ENCODE peak calls at places on chromosomes 3 and 15, in six cellular contexts. V is astrocyte of the spinal cord, F is GM12865, R is hepatocyte, N is PC-3, D is BE2C. H is an unnamed sample.

GRCh38 chr3:171712168-171712938 is 97.9 kb downstream of the PLD1 start:
- DNase-seq in F (no peak), D (no peak), V (peak), N (no peak), R (no peak), H (no peak)

GRCh38 chr15:73894133-73894814 is 20.9 kb downstream of the TBC1D21 start:
- DNase-seq in F (no peak), R (no peak), N (no peak), V (no peak), D (no peak), H (no peak)

GRCh38 chr3:193782280-193782654 is 189.3 kb downstream of the OPA1 start:
- DNase-seq in V (peak), D (no peak), R (peak), F (no peak), N (peak), H (no peak)

GRCh38 chr15:73394782-73395181 is 26.0 kb upstream of the HCN4 start:
- DNase-seq in F (no peak), N (no peak), V (no peak), R (no peak), D (peak), H (no peak)

GRCh38 chr3:51982352-51982837 is 940 bp upstream of the ACY1 start:
- DNase-seq in R (peak), D (peak), V (no peak), N (peak), F (peak), H (no peak)

GRCh38 chr3:50550079-50550736 is 17.3 kb downstream of the C3orf18 start:
- DNase-seq in D (peak), R (peak), V (peak), N (peak), F (peak), H (no peak)

GRCh38 chr3:108863799-108864135 is 41.2 kb downstream of the TRAT1 start:
- DNase-seq in D (no peak), V (no peak), F (no peak), R (no peak), N (no peak), H (no peak)

GRCh38 chr15:38461089-38461833 is 7.3 kb downstream of the FAM98B start:
- DNase-seq in N (peak), R (no peak), F (peak), V (peak), D (no peak), H (no peak)

GRCh38 chr15:79129235-79129634 is 38.7 kb upstream of the RASGRF1 start:
- DNase-seq in F (no peak), N (no peak), V (no peak), D (no peak), R (no peak), H (no peak)

GRCh38 chr3:100100454-100100853 is 13.8 kb downstream of the FILIP1L start:
- DNase-seq in V (peak), F (no peak), D (no peak), R (no peak), N (no peak), H (peak)

GRCh38 chr3:169939751-169940150 is 26.9 kb upstream of the SEC62 start:
- DNase-seq in D (no peak), R (no peak), N (no peak), F (peak), V (no peak), H (no peak)
- TF ChIP-seq CTCF in D (no peak), R (no peak), N (no peak), F (no peak), V (no peak), H (no peak)

DNA sequence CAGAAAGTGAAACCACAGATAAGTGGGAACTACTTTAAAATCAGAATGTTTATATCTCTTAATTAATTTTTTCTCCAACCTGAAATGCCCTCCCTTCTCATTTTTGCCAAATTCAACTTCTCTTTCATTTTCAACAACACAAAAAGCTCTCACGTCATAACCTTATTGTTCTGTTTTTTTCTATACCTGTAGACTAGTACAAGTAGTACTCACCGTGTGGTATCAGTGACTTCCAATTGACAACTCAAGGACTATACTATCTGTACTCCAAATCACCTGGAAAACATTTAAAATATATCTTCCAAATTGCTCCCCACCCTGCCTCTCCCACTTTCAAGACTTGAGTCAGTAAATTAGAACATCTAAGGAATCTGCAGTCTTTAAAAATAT is 72.8 kb upstream of the ZNF280D start:
- DNase-seq in N (no peak), D (no peak), F (peak), V (no peak), R (no peak), H (no peak)
- H3K4me3 ChIP-seq in N (peak), D (peak), F (peak), V (no peak), R (no peak), H (peak)

GRCh38 chr3:147117631-147118030 is 288.7 kb downstream of the ZIC4 start:
- DNase-seq in D (no peak), R (no peak), V (no peak), N (no peak), F (no peak), H (no peak)

GRCh38 chr3:147118611-147119010 is 287.7 kb downstream of the ZIC4 start:
- DNase-seq in R (no peak), D (no peak), N (no peak), F (no peak), V (no peak), H (no peak)

GRCh38 chr3:147119346-147119745 is 287.0 kb downstream of the ZIC4 start:
- DNase-seq in V (peak), N (no peak), D (no peak), F (no peak), R (no peak), H (peak)

DNA sequence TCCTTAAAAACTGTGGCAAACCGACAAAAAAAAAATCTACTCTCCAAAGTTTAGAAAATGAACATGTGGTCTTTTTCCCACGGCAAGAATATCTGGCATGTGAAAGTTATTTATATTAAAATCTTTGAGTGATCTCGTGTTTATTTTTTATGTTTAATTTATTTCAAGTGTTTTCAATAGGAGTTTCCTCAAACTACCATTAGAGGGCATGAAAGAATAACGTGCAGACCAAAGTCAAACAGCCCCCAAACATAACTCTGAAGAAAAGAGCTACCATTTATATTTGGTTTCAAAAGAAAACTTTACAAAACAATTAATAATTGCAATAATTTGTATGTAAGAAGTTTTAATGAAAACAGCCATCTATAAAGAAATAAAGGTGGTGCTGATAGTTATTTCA is 286.3 kb downstream of the ZIC4 start:
- DNase-seq in D (no peak), R (peak), N (peak), F (no peak), V (peak), H (peak)
- TF ChIP-seq CTCF in D (peak), R (peak), N (peak), F (no peak), V (peak), H (peak)

GRCh38 chr3:72728958-72729467 is 119.2 kb downstream of the SHQ1 start:
- DNase-seq in N (peak), D (no peak), V (no peak), F (no peak), R (no peak), H (no peak)
- H3K4me3 ChIP-seq in N (peak), D (no peak), V (no peak), F (no peak), R (no peak), H (no peak)

DNA sequence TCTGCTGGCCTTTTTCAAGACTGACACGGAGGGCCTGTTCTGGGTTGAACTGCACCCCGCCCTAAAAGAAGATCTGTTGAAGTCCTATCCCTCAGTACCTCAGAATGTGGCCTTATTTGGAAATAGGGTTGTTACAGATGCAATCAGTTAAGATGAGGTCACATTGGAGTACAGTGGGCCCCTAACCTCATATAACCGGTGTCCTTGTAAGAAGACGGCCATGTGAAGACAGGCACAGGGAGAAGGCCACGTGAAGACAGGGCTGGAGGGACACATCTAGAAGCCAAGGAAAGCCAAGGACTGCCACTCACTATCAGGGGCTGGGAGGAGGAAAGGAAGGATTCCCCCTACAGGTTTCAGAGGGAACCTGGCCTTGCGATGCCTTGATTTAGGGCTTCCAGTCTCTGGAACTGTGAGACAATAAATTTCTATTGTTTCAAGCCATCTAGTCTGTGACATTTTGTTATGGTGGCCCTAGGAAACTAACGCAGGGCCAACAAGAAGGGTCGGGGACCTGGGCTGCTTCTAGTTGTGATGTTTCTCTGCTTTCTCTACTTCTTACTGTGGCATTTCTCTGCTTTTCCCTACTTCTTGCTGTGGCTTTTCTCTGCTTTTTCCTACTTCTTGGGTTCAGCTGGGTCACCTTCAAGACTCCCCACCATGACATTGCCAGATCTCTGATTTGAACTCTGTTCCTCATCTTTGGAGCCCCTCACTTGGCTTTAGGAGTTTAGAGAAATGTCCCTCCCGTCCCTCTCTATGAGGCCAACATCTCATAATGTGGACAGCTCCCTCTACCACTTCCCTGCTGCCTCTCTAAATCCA is 4.8 kb upstream of the CCDC174 start:
- DNase-seq in N (no peak), F (no peak), D (no peak), V (no peak), R (peak), H (no peak)
- TF ChIP-seq CTCF in N (no peak), F (no peak), D (peak), V (no peak), R (no peak), H (no peak)

GRCh38 chr3:46992231-46992630 is 12.8 kb downstream of the NBEAL2 start:
- DNase-seq in D (no peak), N (no peak), F (no peak), V (no peak), R (no peak), H (no peak)
- H3K4me3 ChIP-seq in D (no peak), N (no peak), F (no peak), V (no peak), R (no peak), H (no peak)

GRCh38 chr3:161171639-161172552 is 49.2 kb upstream of the NMD3 start:
- DNase-seq in F (no peak), R (no peak), V (peak), N (peak), D (no peak), H (no peak)
- TF ChIP-seq CTCF in F (no peak), R (peak), V (peak), N (peak), D (peak), H (peak)

H was measured in AG10803.